ENCODE peak calls at places on chromosomes 3 and 15, in eight cellular contexts. K is amygdala, Y is amniotic epithelial cell, F is occipital lobe, B is NCI-H774, L is GM23338, M is GM19239, Z is Ammon's horn. Q is an unnamed sample.

GRCh38 chr3:194282436-194283122 is 68.5 kb downstream of the CPN2 start:
- DNase-seq in K (no peak), Y (no peak), F (no peak), B (peak), L (no peak), M (no peak), Z (no peak), Q (no peak)

GRCh38 chr15:52678468-52679231 is 538 bp downstream of the ATOSA start:
- DNase-seq in K (peak), Y (peak), F (peak), B (peak), L (peak), M (no peak), Z (peak), Q (peak)

GRCh38 chr15:65980824-65981456 is 111.6 kb downstream of the RAB11A start:
- DNase-seq in K (no peak), Y (peak), F (no peak), B (peak), L (peak), M (no peak), Z (peak), Q (peak)

GRCh38 chr15:99014803-99015676 is 7.4 kb upstream of the PGPEP1L start:
- DNase-seq in K (no peak), Y (peak), F (no peak), B (no peak), L (peak), M (peak), Z (no peak), Q (peak)

GRCh38 chr3:143658116-143658515 is 190.2 kb downstream of the SLC9A9 start:
- DNase-seq in K (no peak), Y (no peak), F (no peak), B (no peak), L (no peak), M (no peak), Z (no peak), Q (no peak)

GRCh38 chr3:180265551-180265950 is 228.8 kb upstream of the PEX5L start:
- DNase-seq in K (no peak), Y (no peak), F (peak), B (no peak), L (no peak), M (no peak), Z (peak), Q (peak)

GRCh38 chr3:109070232-109070631 is 47.7 kb downstream of the MORC1 start:
- DNase-seq in K (no peak), Y (no peak), F (no peak), B (no peak), L (no peak), M (no peak), Z (no peak), Q (no peak)

GRCh38 chr3:27633224-27633545 is 88.9 kb downstream of the EOMES start:
- DNase-seq in K (no peak), Y (peak), F (no peak), B (no peak), L (no peak), M (peak), Z (peak), Q (peak)

GRCh38 chr15:36362508-36362907 is 216.9 kb upstream of the CDIN1 start:
- DNase-seq in K (no peak), Y (peak), F (no peak), B (no peak), L (no peak), M (no peak), Z (no peak), Q (no peak)

GRCh38 chr15:64014995-64015394 is 31.3 kb downstream of the DAPK2 start:
- DNase-seq in K (no peak), Y (no peak), F (no peak), B (no peak), L (no peak), M (no peak), Z (no peak), Q (no peak)

GRCh38 chr3:40309925-40310635 is 573 bp downstream of the EIF1B start:
- DNase-seq in K (peak), Y (peak), F (no peak), B (no peak), L (peak), M (peak), Z (peak), Q (peak)

GRCh38 chr3:107441617-107442016 is 64.4 kb downstream of the CCDC54 start:
- DNase-seq in K (no peak), Y (no peak), F (no peak), B (no peak), L (peak), M (no peak), Z (no peak), Q (no peak)

GRCh38 chr3:45337839-45338470 is 50.4 kb upstream of the LARS2 start:
- DNase-seq in K (no peak), Y (no peak), F (no peak), B (no peak), L (peak), M (no peak), Z (peak), Q (no peak)

GRCh38 chr15:42919794-42920280 is 741 bp downstream of the TTBK2 start:
- DNase-seq in K (peak), Y (peak), F (peak), B (no peak), L (peak), M (no peak), Z (peak), Q (peak)

GRCh38 chr3:21752749-21753347 is 1.8 kb upstream of the ZNF385D start:
- DNase-seq in K (no peak), Y (peak), F (no peak), B (peak), L (peak), M (no peak), Z (peak), Q (peak)

GRCh38 chr3:140015741-140016140 is 80.8 kb downstream of the CLSTN2 start:
- DNase-seq in K (no peak), Y (no peak), F (no peak), B (no peak), L (no peak), M (no peak), Z (no peak), Q (no peak)

GRCh38 chr15:85772668-85773067 is 22.1 kb downstream of the KLHL25 start:
- DNase-seq in K (no peak), Y (no peak), F (no peak), B (no peak), L (no peak), M (no peak), Z (no peak), Q (peak)

GRCh38 chr15:41022487-41023090 is 69.3 kb downstream of the CHAC1 start:
- DNase-seq in K (no peak), Y (peak), F (no peak), B (peak), L (peak), M (peak), Z (peak), Q (peak)

GRCh38 chr15:28935316-28935715 is 49.5 kb downstream of the APBA2 start:
- DNase-seq in K (no peak), Y (no peak), F (no peak), B (no peak), L (peak), M (no peak), Z (no peak), Q (no peak)

GRCh38 chr15:57114070-57114469 is 195.6 kb downstream of the TCF12 start:
- DNase-seq in K (no peak), Y (peak), F (no peak), B (no peak), L (no peak), M (no peak), Z (peak), Q (no peak)

GRCh38 chr3:23949784-23950183 is 4.7 kb downstream of the NR1D2 start:
- DNase-seq in K (no peak), Y (no peak), F (no peak), B (no peak), L (no peak), M (no peak), Z (peak), Q (no peak)

GRCh38 chr15:63013052-63013808 is 29.3 kb upstream of the TPM1 start:
- DNase-seq in K (no peak), Y (peak), F (no peak), B (no peak), L (no peak), M (no peak), Z (no peak), Q (peak)

GRCh38 chr3:55487376-55488241 is 503 bp upstream of the WNT5A start:
- DNase-seq in K (no peak), Y (peak), F (no peak), B (no peak), L (peak), M (no peak), Z (no peak), Q (peak)

GRCh38 chr15:69719527-69719926 is 266.9 kb downstream of the RPLP1 start:
- DNase-seq in K (no peak), Y (peak), F (no peak), B (no peak), L (no peak), M (no peak), Z (peak), Q (no peak)

Q was measured in epithelial cell of esophagus.